ENCODE peak calls at places on chromosomes 11 and 22, in eight cellular contexts. One of them, this sample, is unnamed.

GRCh38 chr11:46295312-46295995 is 18.0 kb downstream of the CREB3L1 start:
- DNase-seq in hippocampal formation: peak; percentile 48
- DNase-seq in GM23248: peak; percentile 93
- DNase-seq in GM04504: no peak
- DNase-seq in thoracic aorta: no peak
- DNase-seq in effector memory CD8-positive, alpha-beta T cell: peak; percentile 54
- DNase-seq in NCI-H1105 treated with DMSO at 0.1 percent for 48 hours: peak; percentile 76
- DNase-seq in choroid plexus epithelial cell: peak; percentile 82
- DNase-seq in this sample: no peak

GRCh38 chr11:8822476-8822875 is 88.5 kb upstream of the AKIP1 start:
- DNase-seq in hippocampal formation: no peak
- DNase-seq in GM23248: no peak
- DNase-seq in GM04504: no peak
- DNase-seq in thoracic aorta: no peak
- DNase-seq in effector memory CD8-positive, alpha-beta T cell: no peak
- DNase-seq in NCI-H1105 treated with DMSO at 0.1 percent for 48 hours: no peak
- DNase-seq in choroid plexus epithelial cell: no peak
- DNase-seq in this sample: no peak

GRCh38 chr11:111631666-111632039 is 29.4 kb downstream of the SIK2 start:
- DNase-seq in hippocampal formation: no peak
- DNase-seq in GM23248: peak; percentile 89
- DNase-seq in GM04504: peak; percentile 74
- DNase-seq in thoracic aorta: no peak
- DNase-seq in effector memory CD8-positive, alpha-beta T cell: no peak
- DNase-seq in NCI-H1105 treated with DMSO at 0.1 percent for 48 hours: no peak
- DNase-seq in choroid plexus epithelial cell: peak; percentile 84
- DNase-seq in this sample: no peak

GRCh38 chr22:46737976-46738641 is at the start of gene CERK:
- DNase-seq in hippocampal formation: peak; percentile 76
- DNase-seq in GM23248: peak; percentile 72
- DNase-seq in GM04504: peak; percentile 32
- DNase-seq in thoracic aorta: no peak
- DNase-seq in effector memory CD8-positive, alpha-beta T cell: peak; percentile 46
- DNase-seq in NCI-H1105 treated with DMSO at 0.1 percent for 48 hours: peak; percentile 44
- DNase-seq in choroid plexus epithelial cell: peak; percentile 69
- DNase-seq in this sample: peak; percentile 69

GRCh38 chr22:49198705-49199084 is 629.0 kb downstream of the BRD1 start:
- DNase-seq in hippocampal formation: no peak
- DNase-seq in GM23248: no peak
- DNase-seq in GM04504: no peak
- DNase-seq in thoracic aorta: no peak
- DNase-seq in effector memory CD8-positive, alpha-beta T cell: no peak
- DNase-seq in NCI-H1105 treated with DMSO at 0.1 percent for 48 hours: no peak
- DNase-seq in choroid plexus epithelial cell: no peak
- DNase-seq in this sample: peak; percentile 21

GRCh38 chr11:33564856-33565453 is 135.7 kb downstream of the C11orf91 start:
- DNase-seq in hippocampal formation: peak; percentile 41
- DNase-seq in GM23248: no peak
- DNase-seq in GM04504: no peak
- DNase-seq in thoracic aorta: no peak
- DNase-seq in effector memory CD8-positive, alpha-beta T cell: no peak
- DNase-seq in NCI-H1105 treated with DMSO at 0.1 percent for 48 hours: no peak
- DNase-seq in choroid plexus epithelial cell: no peak
- DNase-seq in this sample: no peak

GRCh38 chr11:92227233-92227593 is 2.6 kb downstream of the FAT3 start:
- DNase-seq in hippocampal formation: no peak
- DNase-seq in GM23248: no peak
- DNase-seq in GM04504: no peak
- DNase-seq in thoracic aorta: no peak
- DNase-seq in effector memory CD8-positive, alpha-beta T cell: no peak
- DNase-seq in NCI-H1105 treated with DMSO at 0.1 percent for 48 hours: no peak
- DNase-seq in choroid plexus epithelial cell: no peak
- DNase-seq in this sample: no peak

GRCh38 chr22:24894220-24894975 is 52.1 kb downstream of the LHFPL7 start:
- DNase-seq in hippocampal formation: no peak
- DNase-seq in GM23248: peak; percentile 96
- DNase-seq in GM04504: peak; percentile 70
- DNase-seq in thoracic aorta: peak; percentile 73
- DNase-seq in effector memory CD8-positive, alpha-beta T cell: no peak
- DNase-seq in NCI-H1105 treated with DMSO at 0.1 percent for 48 hours: peak; percentile 58
- DNase-seq in choroid plexus epithelial cell: peak; percentile 99
- DNase-seq in this sample: peak; percentile 96

GRCh38 chr11:108221401-108221800 is 1.0 kb downstream of the NPAT start:
- DNase-seq in hippocampal formation: no peak
- DNase-seq in GM23248: peak; percentile 62
- DNase-seq in GM04504: no peak
- DNase-seq in thoracic aorta: no peak
- DNase-seq in effector memory CD8-positive, alpha-beta T cell: no peak
- DNase-seq in NCI-H1105 treated with DMSO at 0.1 percent for 48 hours: no peak
- DNase-seq in choroid plexus epithelial cell: peak; percentile 57
- DNase-seq in this sample: no peak

GRCh38 chr22:49191506-49191980 is 636.1 kb downstream of the BRD1 start:
- DNase-seq in hippocampal formation: no peak
- DNase-seq in GM23248: no peak
- DNase-seq in GM04504: no peak
- DNase-seq in thoracic aorta: no peak
- DNase-seq in effector memory CD8-positive, alpha-beta T cell: no peak
- DNase-seq in NCI-H1105 treated with DMSO at 0.1 percent for 48 hours: no peak
- DNase-seq in choroid plexus epithelial cell: no peak
- DNase-seq in this sample: no peak

GRCh38 chr11:16280256-16280682 is 76.1 kb downstream of the SOX6 start:
- DNase-seq in hippocampal formation: no peak
- DNase-seq in GM23248: no peak
- DNase-seq in GM04504: no peak
- DNase-seq in thoracic aorta: no peak
- DNase-seq in effector memory CD8-positive, alpha-beta T cell: no peak
- DNase-seq in NCI-H1105 treated with DMSO at 0.1 percent for 48 hours: peak; percentile 99
- DNase-seq in choroid plexus epithelial cell: no peak
- DNase-seq in this sample: no peak

GRCh38 chr22:50307891-50308596 is 598 bp upstream of the PLXNB2 start:
- DNase-seq in hippocampal formation: no peak
- DNase-seq in GM23248: peak; percentile 33
- DNase-seq in GM04504: no peak
- DNase-seq in thoracic aorta: no peak
- DNase-seq in effector memory CD8-positive, alpha-beta T cell: no peak
- DNase-seq in NCI-H1105 treated with DMSO at 0.1 percent for 48 hours: no peak
- DNase-seq in choroid plexus epithelial cell: no peak
- DNase-seq in this sample: no peak

GRCh38 chr22:37206118-37206840 is 6.0 kb downstream of the SSTR3 start:
- DNase-seq in hippocampal formation: no peak
- DNase-seq in GM23248: no peak
- DNase-seq in GM04504: no peak
- DNase-seq in thoracic aorta: no peak
- DNase-seq in effector memory CD8-positive, alpha-beta T cell: no peak
- DNase-seq in NCI-H1105 treated with DMSO at 0.1 percent for 48 hours: no peak
- DNase-seq in choroid plexus epithelial cell: no peak
- DNase-seq in this sample: no peak

GRCh38 chr11:118648291-118648690 is 31.2 kb downstream of the TREH start:
- DNase-seq in hippocampal formation: no peak
- DNase-seq in GM23248: no peak
- DNase-seq in GM04504: no peak
- DNase-seq in thoracic aorta: no peak
- DNase-seq in effector memory CD8-positive, alpha-beta T cell: no peak
- DNase-seq in NCI-H1105 treated with DMSO at 0.1 percent for 48 hours: no peak
- DNase-seq in choroid plexus epithelial cell: no peak
- DNase-seq in this sample: no peak

GRCh38 chr11:104529916-104530315 is 366.0 kb upstream of the PDGFD start:
- DNase-seq in hippocampal formation: no peak
- DNase-seq in GM23248: no peak
- DNase-seq in GM04504: no peak
- DNase-seq in thoracic aorta: no peak
- DNase-seq in effector memory CD8-positive, alpha-beta T cell: no peak
- DNase-seq in NCI-H1105 treated with DMSO at 0.1 percent for 48 hours: no peak
- DNase-seq in choroid plexus epithelial cell: no peak
- DNase-seq in this sample: no peak

GRCh38 chr11:1870326-1870696 is 17.4 kb downstream of the LSP1 start:
- DNase-seq in hippocampal formation: no peak
- DNase-seq in GM23248: no peak
- DNase-seq in GM04504: no peak
- DNase-seq in thoracic aorta: no peak
- DNase-seq in effector memory CD8-positive, alpha-beta T cell: no peak
- DNase-seq in NCI-H1105 treated with DMSO at 0.1 percent for 48 hours: no peak
- DNase-seq in choroid plexus epithelial cell: no peak
- DNase-seq in this sample: no peak

GRCh38 chr22:48579035-48579914 is 1248.4 kb downstream of the BRD1 start:
- DNase-seq in hippocampal formation: no peak
- DNase-seq in GM23248: no peak
- DNase-seq in GM04504: no peak
- DNase-seq in thoracic aorta: no peak
- DNase-seq in effector memory CD8-positive, alpha-beta T cell: no peak
- DNase-seq in NCI-H1105 treated with DMSO at 0.1 percent for 48 hours: no peak
- DNase-seq in choroid plexus epithelial cell: no peak
- DNase-seq in this sample: no peak

GRCh38 chr11:77029829-77030228 is 4.4 kb upstream of the B3GNT6 start:
- DNase-seq in hippocampal formation: no peak
- DNase-seq in GM23248: no peak
- DNase-seq in GM04504: no peak
- DNase-seq in thoracic aorta: no peak
- DNase-seq in effector memory CD8-positive, alpha-beta T cell: no peak
- DNase-seq in NCI-H1105 treated with DMSO at 0.1 percent for 48 hours: no peak
- DNase-seq in choroid plexus epithelial cell: no peak
- DNase-seq in this sample: no peak

GRCh38 chr11:124745270-124745834 is 5.6 kb downstream of the NRGN start:
- DNase-seq in hippocampal formation: no peak
- DNase-seq in GM23248: no peak
- DNase-seq in GM04504: no peak
- DNase-seq in thoracic aorta: no peak
- DNase-seq in effector memory CD8-positive, alpha-beta T cell: no peak
- DNase-seq in NCI-H1105 treated with DMSO at 0.1 percent for 48 hours: no peak
- DNase-seq in choroid plexus epithelial cell: no peak
- DNase-seq in this sample: no peak

GRCh38 chr11:134589155-134589554 is 177.1 kb upstream of the B3GAT1 start:
- DNase-seq in hippocampal formation: no peak
- DNase-seq in GM23248: no peak
- DNase-seq in GM04504: no peak
- DNase-seq in thoracic aorta: no peak
- DNase-seq in effector memory CD8-positive, alpha-beta T cell: no peak
- DNase-seq in NCI-H1105 treated with DMSO at 0.1 percent for 48 hours: no peak
- DNase-seq in choroid plexus epithelial cell: no peak
- DNase-seq in this sample: no peak